ENCODE peak calls at places on chromosomes 4 and X, in six cellular contexts. C, V, U, F, X and A are unnamed samples.

GRCh38 chrX:12947545-12948235 is 27.2 kb upstream of the TMSB4X start:
- DNase-seq in U (no peak), C (no peak), F (no peak), V (no peak), X (no peak), A (no peak)

GRCh38 chrX:40470830-40471429 is 109.8 kb upstream of the ATP6AP2 start:
- DNase-seq in C (no peak), F (no peak), U (no peak), V (no peak), X (no peak), A (no peak)

GRCh38 chrX:66233206-66233605 is 69.2 kb downstream of the HEPH start:
- DNase-seq in F (no peak), V (no peak), U (no peak), C (no peak), X (no peak), A (no peak)

GRCh38 chr4:108360857-108361820 is 192.4 kb upstream of the LEF1 start:
- DNase-seq in F (no peak), C (peak), U (no peak), V (no peak), X (peak), A (no peak)

GRCh38 chr4:184419976-184420375 is 54.4 kb downstream of the IRF2 start:
- DNase-seq in X (no peak), F (no peak), U (no peak), V (no peak), C (no peak), A (no peak)

GRCh38 chrX:44071847-44072545 is 98.8 kb upstream of the NDP start:
- DNase-seq in C (no peak), U (no peak), V (no peak), F (no peak), X (peak), A (no peak)

GRCh38 chr4:140533951-140534480 is 10.0 kb downstream of the ELMOD2 start:
- DNase-seq in C (no peak), V (no peak), X (peak), F (no peak), U (no peak), A (no peak)

GRCh38 chrX:131910565-131910964 is 112.5 kb upstream of the STK26 start:
- DNase-seq in X (no peak), C (no peak), U (no peak), F (no peak), V (peak), A (no peak)

GRCh38 chr4:24470681-24471622 is 113.4 kb downstream of the DHX15 start:
- DNase-seq in U (no peak), V (peak), X (peak), F (no peak), C (peak), A (no peak)

GRCh38 chrX:133838761-133839676 is 146.4 kb downstream of the GPC3 start:
- DNase-seq in F (peak), X (peak), U (no peak), V (peak), C (peak), A (peak)

GRCh38 chrX:120402363-120402762 is 40.5 kb downstream of the ATP1B4 start:
- DNase-seq in F (no peak), C (no peak), V (no peak), U (no peak), X (no peak), A (no peak)

GRCh38 chrX:47628980-47629379 is 750 bp downstream of the CFP start:
- DNase-seq in U (no peak), X (no peak), C (peak), V (no peak), F (no peak), A (no peak)

GRCh38 chr4:123114915-123115756 is 192.7 kb upstream of the NUDT6 start:
- DNase-seq in C (no peak), X (no peak), F (no peak), U (no peak), V (no peak), A (no peak)

GRCh38 chrX:18252644-18253359 is 32.1 kb upstream of the BEND2 start:
- DNase-seq in X (no peak), F (no peak), C (no peak), V (no peak), U (no peak), A (peak)

GRCh38 chr4:184300816-184301215 is 83.1 kb upstream of the ENPP6 start:
- DNase-seq in V (no peak), X (no peak), U (no peak), F (no peak), C (no peak), A (no peak)